ENCODE peak calls at places on chromosomes 16 and 17, in four cellular contexts. S, N, O and L are unnamed samples.

GRCh38 chr16:77273-77806 is 685 bp upstream of the MPG start:
- DNase-seq in S (peak), N (peak), O (no peak), L (peak)

GRCh38 chr17:75625813-75626486 is 7.3 kb upstream of the SMIM5 start:
- DNase-seq in S (peak), N (peak), O (no peak), L (peak)

GRCh38 chr16:19344224-19344801 is 58.8 kb downstream of the CLEC19A start:
- DNase-seq in S (no peak), N (no peak), O (no peak), L (no peak)

GRCh38 chr17:34626141-34626681 is 46.8 kb downstream of the TMEM132E start:
- DNase-seq in S (no peak), N (no peak), O (no peak), L (no peak)

GRCh38 chr17:69425978-69426377 is 11.5 kb downstream of the MAP2K6 start:
- DNase-seq in S (no peak), N (no peak), O (no peak), L (no peak)

GRCh38 chr17:8479431-8479947 is 43.8 kb downstream of the NDEL1 start:
- DNase-seq in S (no peak), N (no peak), O (no peak), L (no peak)

GRCh38 chr17:1434150-1434549 is 21.9 kb downstream of the CRK start:
- DNase-seq in S (no peak), N (no peak), O (no peak), L (no peak)

GRCh38 chr17:35537569-35538209 is at the start of gene SLFN12L:
- DNase-seq in S (no peak), N (peak), O (no peak), L (no peak)

GRCh38 chr16:68444058-68444657 is 4.2 kb downstream of the SMPD3 start:
- DNase-seq in S (peak), N (peak), O (no peak), L (peak)

GRCh38 chr17:79814966-79815835 is 18.3 kb upstream of the CBX8 start:
- DNase-seq in S (no peak), N (no peak), O (no peak), L (no peak)

GRCh38 chr16:87918314-87918713 is 18.0 kb downstream of the CA5A start:
- DNase-seq in S (no peak), N (no peak), O (no peak), L (no peak)

GRCh38 chr17:72477529-72477928 is 356.7 kb downstream of the SOX9 start:
- DNase-seq in S (no peak), N (no peak), O (no peak), L (no peak)

GRCh38 chr17:69525920-69526841 is 111.7 kb downstream of the MAP2K6 start:
- DNase-seq in S (peak), N (peak), O (no peak), L (peak)

GRCh38 chr16:56115817-56116576 is 75.3 kb upstream of the GNAO1 start:
- DNase-seq in S (no peak), N (no peak), O (no peak), L (no peak)

GRCh38 chr17:28951991-28952975 is 965 bp upstream of the PHF12 start:
- DNase-seq in S (peak), N (peak), O (peak), L (peak)

GRCh38 chr17:3448059-3448630 is 14.5 kb upstream of the OR1E2 start:
- DNase-seq in S (no peak), N (no peak), O (no peak), L (no peak)

GRCh38 chr17:14302421-14303099 is 1.7 kb downstream of the HS3ST3B1 start:
- DNase-seq in S (peak), N (peak), O (no peak), L (peak)

GRCh38 chr17:14301279-14301760 is 439 bp downstream of the HS3ST3B1 start:
- DNase-seq in S (no peak), N (peak), O (no peak), L (no peak)

GRCh38 chr17:14299261-14300093 is 1.4 kb upstream of the HS3ST3B1 start:
- DNase-seq in S (peak), N (peak), O (no peak), L (peak)

GRCh38 chr17:14301761-14302401 is 1.0 kb downstream of the HS3ST3B1 start:
- DNase-seq in S (no peak), N (no peak), O (no peak), L (no peak)

GRCh38 chr17:14300628-14301278 is at the start of gene HS3ST3B1:
- DNase-seq in S (peak), N (peak), O (no peak), L (peak)
- TF ChIP-seq TARDBP in S (peak), N (no peak), O (no peak), L (no peak)

DNA sequence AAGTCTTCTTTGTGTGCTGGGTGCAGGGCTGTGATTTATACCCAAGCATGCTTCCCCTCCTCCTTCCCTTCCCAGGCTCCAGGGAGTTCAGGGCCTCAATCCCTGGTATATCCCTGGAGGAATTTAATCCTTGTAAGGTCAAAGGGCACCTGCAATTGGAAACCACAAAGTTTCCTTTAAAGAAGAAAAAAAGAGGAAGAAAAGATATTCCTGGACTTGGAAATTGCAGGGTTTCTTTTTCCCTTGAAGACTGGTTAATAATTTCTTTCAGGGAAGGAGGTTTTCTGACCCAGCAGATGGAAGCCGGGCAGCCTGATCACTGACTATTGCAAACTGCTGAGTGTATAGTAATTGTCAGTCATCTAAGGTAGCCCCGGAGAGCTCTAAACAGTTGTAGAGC is 182.3 kb downstream of the AATF start:
- DNase-seq in S (no peak), N (no peak), O (no peak), L (no peak)
- TF ChIP-seq BHLHE40 in S (no peak), N (no peak), O (no peak), L (no peak)

DNA sequence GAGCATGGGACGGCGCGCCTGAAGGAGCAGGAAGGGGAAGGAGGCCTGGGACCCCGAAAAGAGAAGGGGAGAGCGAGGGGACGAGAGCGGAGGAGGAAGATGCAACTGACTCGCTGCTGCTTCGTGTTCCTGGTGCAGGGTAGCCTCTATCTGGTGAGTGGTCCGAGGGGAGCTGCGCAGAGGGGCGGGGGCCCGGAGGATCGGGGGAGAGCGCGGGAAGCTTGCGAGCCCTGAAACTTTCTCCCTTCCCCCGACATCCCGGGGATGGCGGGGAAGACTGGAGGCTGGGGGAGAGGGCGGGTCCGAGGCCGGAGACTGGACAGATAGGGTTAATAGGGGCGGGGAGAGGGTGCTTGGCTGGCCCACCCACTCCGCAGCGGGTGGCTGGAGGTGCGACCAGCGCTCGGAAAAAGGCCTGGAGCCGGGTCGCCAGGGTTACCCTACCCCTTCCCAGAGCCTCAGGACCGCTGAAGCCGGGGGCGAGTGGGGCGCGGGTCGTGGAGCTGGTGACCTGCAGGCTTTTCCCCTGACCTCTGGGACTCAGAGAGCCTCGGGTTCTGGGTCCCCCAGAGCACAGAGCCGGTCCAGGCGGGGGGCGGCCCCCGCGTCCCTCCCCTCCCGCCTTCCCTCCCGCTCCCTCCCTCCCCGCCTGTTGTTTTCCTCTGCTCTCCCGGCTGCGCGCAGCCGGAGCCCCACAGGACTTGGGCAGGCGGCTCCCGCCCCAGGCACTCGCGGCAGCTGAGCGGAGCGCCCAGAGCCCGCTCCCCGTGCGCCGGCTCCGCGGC is 642 bp downstream of the NXPH3 start:
- DNase-seq in S (no peak), N (peak), O (no peak), L (peak)
- TF ChIP-seq TARDBP in S (no peak), N (no peak), O (no peak), L (no peak)

GRCh38 chr16:85661131-85662035 is 27.4 kb downstream of the GINS2 start:
- DNase-seq in S (no peak), N (no peak), O (no peak), L (no peak)
- TF ChIP-seq BHLHE40 in S (no peak), N (no peak), O (no peak), L (no peak)

GRCh38 chr17:43733956-43734355 is 24.6 kb downstream of the SOST start:
- DNase-seq in S (no peak), N (no peak), O (no peak), L (no peak)
- TF ChIP-seq TARDBP in S (no peak), N (no peak), O (no peak), L (no peak)